ENCODE peak calls at places on chromosomes 1 and 21, in six cellular contexts. R, Z, J, L, O and K are unnamed samples.
A peak's percentile ranks its signal among the peaks of the same experiment; 100 is the strongest.

GRCh38 chr1:111998332-111998731 is 8.9 kb upstream of the KCND3 start:
- DNase-seq in R (no peak), Z (no peak), J (no peak), L (no peak), O (no peak), K (no peak)

GRCh38 chr1:96388421-96389310 is 332.9 kb upstream of the PTBP2 start:
- DNase-seq in R (peak; percentile 87), Z (no peak), J (no peak), L (no peak), O (peak; percentile 64), K (no peak)

GRCh38 chr1:110267260-110267659 is 57.1 kb downstream of the KCNC4 start:
- DNase-seq in R (no peak), Z (no peak), J (no peak), L (no peak), O (no peak), K (no peak)

GRCh38 chr1:59156526-59157196 is 140.2 kb upstream of the FGGY start:
- DNase-seq in R (no peak), Z (peak; percentile 41), J (peak; percentile 17), L (no peak), O (peak; percentile 32), K (no peak)

GRCh38 chr21:45545236-45545570 is 3.0 kb upstream of the SLC19A1 start:
- DNase-seq in R (no peak), Z (no peak), J (no peak), L (no peak), O (no peak), K (no peak)

GRCh38 chr1:41598325-41598724 is 113.8 kb upstream of the EDN2 start:
- DNase-seq in R (no peak), Z (no peak), J (no peak), L (no peak), O (no peak), K (no peak)

GRCh38 chr1:12126781-12127180 is 40.0 kb upstream of the TNFRSF1B start:
- DNase-seq in R (no peak), Z (no peak), J (no peak), L (no peak), O (no peak), K (no peak)

GRCh38 chr1:211331011-211331709 is 4.5 kb downstream of the TRAF5 start:
- DNase-seq in R (peak; percentile 68), Z (no peak), J (no peak), L (no peak), O (no peak), K (no peak)

GRCh38 chr1:69252696-69253095 is 315.0 kb upstream of the LRRC7 start:
- DNase-seq in R (no peak), Z (no peak), J (no peak), L (no peak), O (no peak), K (no peak)

GRCh38 chr1:230842801-230843200 is 25.5 kb downstream of the C1orf198 start:
- DNase-seq in R (no peak), Z (no peak), J (no peak), L (no peak), O (no peak), K (no peak)

GRCh38 chr1:53339736-53340385 is 12.0 kb upstream of the LRP8 start:
- DNase-seq in R (no peak), Z (no peak), J (no peak), L (no peak), O (no peak), K (peak; percentile 20)

GRCh38 chr21:26736449-26736848 is 108.8 kb downstream of the ADAMTS1 start:
- DNase-seq in R (no peak), Z (no peak), J (no peak), L (no peak), O (peak; percentile 14), K (no peak)

GRCh38 chr1:185699874-185700273 is 34.3 kb upstream of the HMCN1 start:
- DNase-seq in R (no peak), Z (no peak), J (no peak), L (peak; percentile 13), O (no peak), K (peak; percentile 41)

GRCh38 chr1:180255538-180256352 is 25.7 kb downstream of the LHX4 start:
- DNase-seq in R (no peak), Z (no peak), J (no peak), L (no peak), O (no peak), K (no peak)

GRCh38 chr1:93967276-93967675 is 58.0 kb upstream of the GCLM start:
- DNase-seq in R (no peak), Z (no peak), J (no peak), L (no peak), O (no peak), K (no peak)

GRCh38 chr1:42476605-42477004 is 13.5 kb downstream of the CCDC30 start:
- DNase-seq in R (no peak), Z (no peak), J (no peak), L (no peak), O (no peak), K (no peak)

GRCh38 chr1:121483961-121484424 is 299.2 kb downstream of the SRGAP2C start:
- DNase-seq in R (peak; percentile 88), Z (peak; percentile 56), J (no peak), L (no peak), O (peak; percentile 85), K (no peak)

GRCh38 chr1:218882454-218882853 is 291.2 kb upstream of the LYPLAL1 start:
- DNase-seq in R (no peak), Z (no peak), J (no peak), L (no peak), O (no peak), K (no peak)

GRCh38 chr1:1337793-1338147 is 6.7 kb downstream of the TAS1R3 start:
- DNase-seq in R (no peak), Z (no peak), J (no peak), L (no peak), O (no peak), K (peak; percentile 73)
- H2BK15ac ChIP-seq in R (no peak overlapping the region), Z (no peak overlapping the region), J (no peak overlapping the region), L (no peak overlapping the region), O (no peak overlapping the region), K (no peak overlapping the region)

GRCh38 chr1:154500533-154500932 is 1.5 kb upstream of the TDRD10 start:
- DNase-seq in R (no peak), Z (no peak), J (no peak), L (no peak), O (no peak), K (no peak)

GRCh38 chr1:154502066-154502741 is at the start of the genes SHE and TDRD10:
- DNase-seq in R (no peak), Z (peak; percentile 25), J (no peak), L (no peak), O (no peak), K (peak; percentile 48)

GRCh38 chr1:154501423-154502065 is 475 bp upstream of the TDRD10 start:
- DNase-seq in R (no peak), Z (peak; percentile 27), J (no peak), L (no peak), O (no peak), K (peak; percentile 36)

GRCh38 chr1:154502742-154503111 is 515 bp upstream of the SHE start:
- DNase-seq in R (no peak), Z (peak; percentile 14), J (no peak), L (no peak), O (no peak), K (peak; percentile 62)

GRCh38 chr1:154503898-154504297 is 1.7 kb upstream of the SHE start:
- DNase-seq in R (no peak), Z (no peak), J (no peak), L (no peak), O (no peak), K (no peak)
- H2BK15ac ChIP-seq in R (no peak overlapping the region), Z (no peak overlapping the region), J (no peak overlapping the region), L (no peak overlapping the region), O (no peak overlapping the region), K (no peak overlapping the region)

DNA sequence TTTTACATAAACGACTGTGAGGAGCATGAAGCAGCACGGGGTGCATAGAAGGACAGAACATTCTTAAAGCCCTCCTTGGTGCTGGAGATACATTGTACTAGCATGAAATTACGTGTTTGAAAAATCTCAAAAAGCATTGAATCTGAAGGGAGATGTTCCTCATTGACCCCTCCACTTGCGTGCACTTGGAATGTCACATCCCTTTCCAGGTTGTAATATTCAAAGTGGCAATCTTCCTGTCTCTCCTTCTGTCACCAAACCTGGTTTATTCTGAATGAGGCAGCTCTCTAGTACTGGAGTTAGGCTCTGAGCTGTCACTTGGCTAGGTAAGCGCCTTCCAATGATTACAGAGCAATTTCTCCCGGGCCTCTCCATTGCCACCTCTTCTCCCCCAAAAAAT is 901 bp downstream of the DSCAM start:
- DNase-seq in R (no peak), Z (no peak), J (no peak), L (no peak), O (no peak), K (no peak)
- H2BK15ac ChIP-seq in R (no peak overlapping the region), Z (no peak overlapping the region), J (no peak overlapping the region), L (peak overlapping the region; percentile 40), O (no peak overlapping the region), K (no peak overlapping the region)

GRCh38 chr1:27157194-27157593 is 2.3 kb upstream of the SLC9A1 start:
- DNase-seq in R (no peak), Z (no peak), J (no peak), L (no peak), O (no peak), K (no peak)
- H2BK15ac ChIP-seq in R (no peak overlapping the region), Z (no peak overlapping the region), J (no peak overlapping the region), L (no peak overlapping the region), O (no peak overlapping the region), K (no peak overlapping the region)

GRCh38 chr1:56374026-56374974 is 205.1 kb downstream of the PLPP3 start:
- DNase-seq in R (peak; percentile 45), Z (no peak), J (no peak), L (no peak), O (no peak), K (no peak)
- H2BK15ac ChIP-seq in R (peak overlapping the region; percentile 12), Z (no peak overlapping the region), J (no peak overlapping the region), L (no peak overlapping the region), O (no peak overlapping the region), K (no peak overlapping the region)

GRCh38 chr1:1596493-1597274 is 3.3 kb downstream of the FNDC10 start:
- DNase-seq in R (no peak), Z (no peak), J (no peak), L (no peak), O (no peak), K (no peak)
- H2BK15ac ChIP-seq in R (no peak overlapping the region), Z (no peak overlapping the region), J (peak overlapping the region; percentile 45), L (no peak overlapping the region), O (no peak overlapping the region), K (no peak overlapping the region)

DNA sequence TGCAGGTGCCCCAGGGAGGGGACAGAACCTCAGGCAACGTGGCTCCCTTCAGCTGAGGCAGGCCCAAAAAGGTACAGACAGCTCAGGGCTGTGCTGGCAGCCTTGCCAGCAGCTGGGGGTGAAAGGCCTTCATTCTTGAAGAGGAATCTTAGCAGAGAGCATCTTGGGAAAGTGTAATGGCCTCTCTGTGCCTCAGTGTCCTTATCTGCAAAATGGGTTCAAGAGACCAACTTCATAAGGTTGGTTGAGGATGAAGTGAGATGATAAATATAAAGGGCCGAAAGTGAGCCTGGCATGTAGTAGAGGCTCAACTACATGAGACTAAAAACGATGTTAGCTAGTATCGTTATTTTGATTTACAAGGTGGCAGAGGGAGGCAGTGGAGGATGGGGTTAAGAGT is 26.2 kb downstream of the TMCO4 start:
- DNase-seq in R (no peak), Z (no peak), J (no peak), L (no peak), O (no peak), K (no peak)
- H2BK15ac ChIP-seq in R (no peak overlapping the region), Z (no peak overlapping the region), J (no peak overlapping the region), L (no peak overlapping the region), O (no peak overlapping the region), K (no peak overlapping the region)